ENCODE peak calls at places on chromosomes 4 and X, in ten cellular contexts. J is GM13976, U is fibroblast of lung, T is NB4, Q is progenitor cell of endocrine pancreas, Z is AG04450, O is spleen, B is coronary artery, X is left ventricle myocardium inferior, I is PC-3. W is an unnamed sample.

GRCh38 chrX:137982791-137983190 is 416.9 kb downstream of the ZIC3 start:
- DNase-seq in J (no peak), U (no peak), T (no peak), Q (no peak), Z (no peak), O (no peak), B (no peak), X (no peak), I (no peak), W (no peak)

GRCh38 chr4:94084155-94084554 is 123.5 kb upstream of the SMARCAD1 start:
- DNase-seq in J (no peak), U (no peak), T (no peak), Q (no peak), Z (no peak), O (no peak), B (no peak), X (no peak), I (no peak), W (no peak)

GRCh38 chr4:71006203-71006907 is 12.9 kb downstream of the DCK start:
- DNase-seq in J (peak), U (no peak), T (no peak), Q (no peak), Z (no peak), O (no peak), B (no peak), X (no peak), I (no peak), W (no peak)

GRCh38 chrX:136176399-136176825 is 29.1 kb downstream of the FHL1 start:
- DNase-seq in J (no peak), U (peak), T (no peak), Q (no peak), Z (peak), O (no peak), B (peak), X (no peak), I (peak), W (no peak)

GRCh38 chrX:153944140-153944799 is at the start of gene RENBP:
- DNase-seq in J (no peak), U (no peak), T (no peak), Q (no peak), Z (no peak), O (peak), B (no peak), X (peak), I (no peak), W (no peak)

GRCh38 chr4:14920759-14921313 is 81.4 kb upstream of the CPEB2 start:
- DNase-seq in J (no peak), U (no peak), T (no peak), Q (no peak), Z (no peak), O (no peak), B (no peak), X (no peak), I (no peak), W (no peak)

GRCh38 chrX:133630362-133630761 is 215.1 kb upstream of the GPC4 start:
- DNase-seq in J (no peak), U (no peak), T (no peak), Q (no peak), Z (no peak), O (no peak), B (no peak), X (no peak), I (no peak), W (no peak)

GRCh38 chrX:258291-259040 is 22.7 kb upstream of the PLCXD1 start:
- DNase-seq in J (no peak), U (no peak), T (no peak), Q (no peak), Z (no peak), O (peak), B (no peak), X (no peak), I (no peak), W (no peak)

GRCh38 chr4:77052352-77052751 is 23.4 kb downstream of the CCNI start:
- DNase-seq in J (no peak), U (peak), T (peak), Q (no peak), Z (no peak), O (no peak), B (no peak), X (no peak), I (peak), W (no peak)

GRCh38 chr4:53899544-53900274 is 164.7 kb downstream of the CHIC2 start:
- DNase-seq in J (no peak), U (peak), T (no peak), Q (no peak), Z (peak), O (no peak), B (no peak), X (no peak), I (no peak), W (no peak)

GRCh38 chr4:120266602-120267001 is 200.0 kb upstream of the MAD2L1 start:
- DNase-seq in J (no peak), U (no peak), T (no peak), Q (no peak), Z (no peak), O (no peak), B (no peak), X (no peak), I (no peak), W (peak)

DNA sequence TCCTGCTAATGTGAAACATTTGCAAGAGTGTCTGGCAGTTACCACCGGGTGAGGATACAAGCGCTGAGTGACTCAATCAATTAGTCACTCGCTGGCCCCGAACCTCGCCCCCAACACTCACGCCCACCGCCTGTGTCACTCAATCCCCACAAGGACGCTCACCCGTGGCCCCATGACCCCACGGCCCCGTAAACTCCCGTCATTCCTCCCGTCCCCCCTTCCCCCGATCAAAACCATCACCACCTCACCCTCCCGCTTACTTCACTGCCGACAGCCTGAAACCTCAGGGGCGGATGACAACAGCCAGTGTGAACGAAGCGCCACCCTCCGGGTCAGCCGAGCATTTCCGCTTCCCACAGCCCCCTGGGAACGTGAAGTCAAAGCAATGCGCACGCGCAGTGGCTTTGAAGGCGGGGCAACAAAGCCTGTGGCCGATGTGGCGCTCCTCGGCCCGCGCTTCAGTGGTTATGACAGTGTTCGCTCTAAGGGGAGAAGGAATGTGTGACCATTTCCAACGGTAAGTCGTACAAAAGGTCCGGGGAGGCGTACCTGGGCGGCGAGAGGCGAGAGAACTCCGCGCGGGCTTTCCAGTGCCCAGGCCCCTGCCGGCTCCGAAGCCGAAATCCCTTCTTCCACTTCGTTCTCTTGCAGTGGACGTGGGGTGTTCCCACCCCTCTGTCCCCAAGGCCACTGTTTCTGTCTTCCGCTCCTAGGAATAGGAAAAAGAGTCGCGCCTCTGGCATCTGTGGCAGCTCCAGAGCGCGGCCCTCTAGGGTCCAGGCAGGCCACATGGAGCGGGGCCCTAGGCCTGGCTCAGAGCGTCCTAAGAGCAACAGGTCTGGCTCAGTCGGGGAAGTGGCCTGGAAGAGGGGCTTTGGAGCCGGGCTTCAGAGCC is at the start of gene ZNF674:
- DNase-seq in J (peak), U (peak), T (peak), Q (peak), Z (peak), O (peak), B (peak), X (peak), I (peak), W (peak)
- TF ChIP-seq CTCF in J (peak), U (no peak), T (peak), Q (peak), Z (peak), O (peak), B (no peak), X (peak), I (peak), W (peak)

GRCh38 chr4:113899260-113900177 is 79.9 kb downstream of the ARSJ start:
- DNase-seq in J (no peak), U (no peak), T (no peak), Q (no peak), Z (no peak), O (no peak), B (no peak), X (no peak), I (no peak), W (no peak)

GRCh38 chr4:113888006-113888405 is 91.4 kb downstream of the ARSJ start:
- DNase-seq in J (no peak), U (no peak), T (no peak), Q (no peak), Z (no peak), O (no peak), B (no peak), X (no peak), I (no peak), W (no peak)

GRCh38 chr4:113893546-113893945 is 85.9 kb downstream of the ARSJ start:
- DNase-seq in J (no peak), U (no peak), T (no peak), Q (no peak), Z (no peak), O (no peak), B (no peak), X (no peak), I (peak), W (no peak)
- TF ChIP-seq CTCF in J (no peak), U (peak), T (peak), Q (peak), Z (peak), O (peak), B (no peak), X (peak), I (peak), W (peak)

GRCh38 chr4:164753873-164754488 is at the start of gene SMIM31:
- DNase-seq in J (no peak), U (no peak), T (no peak), Q (no peak), Z (no peak), O (no peak), B (no peak), X (no peak), I (peak), W (no peak)

GRCh38 chr4:164748375-164748774 is 5.6 kb upstream of the SMIM31 start:
- DNase-seq in J (peak), U (peak), T (peak), Q (no peak), Z (no peak), O (no peak), B (no peak), X (no peak), I (peak), W (peak)
- TF ChIP-seq CTCF in J (no peak), U (peak), T (no peak), Q (peak), Z (peak), O (no peak), B (no peak), X (peak), I (peak), W (peak)

DNA sequence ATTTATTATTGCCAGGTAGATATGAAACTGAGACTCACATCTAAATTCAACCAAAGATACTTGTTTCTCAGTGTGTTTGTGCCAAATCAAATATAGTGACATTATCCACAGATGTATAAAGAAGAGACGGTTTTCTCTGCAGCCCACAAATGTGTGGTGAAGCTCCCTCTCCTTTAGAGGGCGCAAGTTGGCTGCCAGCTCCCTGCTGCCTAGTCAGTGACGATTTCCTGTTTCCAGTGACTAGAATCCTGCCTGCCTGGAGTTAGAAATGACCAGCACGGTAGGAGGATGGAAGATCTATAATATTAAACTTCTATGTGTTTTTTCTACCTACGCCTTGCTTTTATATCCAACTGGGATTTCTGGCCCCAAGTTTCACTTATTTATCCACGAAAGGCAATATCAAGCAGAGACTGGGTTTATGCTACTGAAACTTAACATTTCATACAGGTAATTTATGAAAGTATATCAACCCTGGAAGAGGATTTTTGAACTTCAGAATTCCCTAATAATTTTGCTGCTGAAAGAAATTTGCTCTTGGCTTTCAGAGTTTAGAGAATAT is 1793.7 kb upstream of the TENM3 start:
- DNase-seq in J (peak), U (peak), T (peak), Q (no peak), Z (no peak), O (no peak), B (no peak), X (no peak), I (peak), W (no peak)
- TF ChIP-seq CTCF in J (peak), U (peak), T (peak), Q (peak), Z (peak), O (no peak), B (no peak), X (peak), I (peak), W (peak)

DNA sequence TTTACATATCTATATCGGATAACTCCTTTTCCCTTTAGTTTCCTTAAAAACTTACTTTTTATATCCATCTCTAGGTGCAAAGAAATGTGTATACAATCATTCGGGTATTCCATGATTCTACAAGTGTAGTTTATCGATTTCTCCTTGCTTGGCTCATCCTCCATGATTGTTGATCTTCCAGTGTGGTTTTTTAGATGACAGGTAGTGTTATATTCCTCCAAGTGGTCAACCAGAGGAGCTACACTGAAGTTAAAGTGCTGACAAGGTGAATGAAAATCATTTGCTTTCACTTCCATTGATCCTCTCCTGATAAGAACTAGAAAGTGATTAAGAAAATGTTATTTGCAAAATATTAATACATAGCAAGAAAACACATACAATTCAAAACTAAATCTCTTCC is 38.5 kb downstream of the TMEM156 start:
- DNase-seq in J (no peak), U (no peak), T (no peak), Q (no peak), Z (no peak), O (no peak), B (no peak), X (no peak), I (no peak), W (no peak)
- TF ChIP-seq CTCF in J (no peak), U (peak), T (no peak), Q (peak), Z (peak), O (no peak), B (no peak), X (no peak), I (peak), W (no peak)

GRCh38 chr4:876780-877179 is 50.9 kb upstream of the CPLX1 start:
- DNase-seq in J (no peak), U (no peak), T (peak), Q (no peak), Z (no peak), O (no peak), B (no peak), X (no peak), I (no peak), W (no peak)
- TF ChIP-seq CTCF in J (no peak), U (no peak), T (peak), Q (peak), Z (peak), O (peak), B (no peak), X (no peak), I (peak), W (peak)

GRCh38 chrX:72243472-72243871 is 4.6 kb upstream of the ERCC6L start:
- DNase-seq in J (no peak), U (peak), T (no peak), Q (no peak), Z (no peak), O (no peak), B (no peak), X (no peak), I (peak), W (no peak)

GRCh38 chrX:72247206-72247944 is 8.5 kb upstream of the ERCC6L start:
- DNase-seq in J (no peak), U (no peak), T (no peak), Q (no peak), Z (no peak), O (no peak), B (no peak), X (no peak), I (peak), W (no peak)

GRCh38 chrX:72240976-72241375 is 2.1 kb upstream of the ERCC6L start:
- DNase-seq in J (no peak), U (no peak), T (no peak), Q (no peak), Z (no peak), O (no peak), B (no peak), X (no peak), I (no peak), W (no peak)

GRCh38 chrX:72245461-72246089 is 6.7 kb upstream of the ERCC6L start:
- DNase-seq in J (peak), U (peak), T (peak), Q (peak), Z (no peak), O (no peak), B (no peak), X (peak), I (peak), W (no peak)
- TF ChIP-seq CTCF in J (peak), U (peak), T (peak), Q (peak), Z (peak), O (peak), B (peak), X (peak), I (peak), W (peak)

DNA sequence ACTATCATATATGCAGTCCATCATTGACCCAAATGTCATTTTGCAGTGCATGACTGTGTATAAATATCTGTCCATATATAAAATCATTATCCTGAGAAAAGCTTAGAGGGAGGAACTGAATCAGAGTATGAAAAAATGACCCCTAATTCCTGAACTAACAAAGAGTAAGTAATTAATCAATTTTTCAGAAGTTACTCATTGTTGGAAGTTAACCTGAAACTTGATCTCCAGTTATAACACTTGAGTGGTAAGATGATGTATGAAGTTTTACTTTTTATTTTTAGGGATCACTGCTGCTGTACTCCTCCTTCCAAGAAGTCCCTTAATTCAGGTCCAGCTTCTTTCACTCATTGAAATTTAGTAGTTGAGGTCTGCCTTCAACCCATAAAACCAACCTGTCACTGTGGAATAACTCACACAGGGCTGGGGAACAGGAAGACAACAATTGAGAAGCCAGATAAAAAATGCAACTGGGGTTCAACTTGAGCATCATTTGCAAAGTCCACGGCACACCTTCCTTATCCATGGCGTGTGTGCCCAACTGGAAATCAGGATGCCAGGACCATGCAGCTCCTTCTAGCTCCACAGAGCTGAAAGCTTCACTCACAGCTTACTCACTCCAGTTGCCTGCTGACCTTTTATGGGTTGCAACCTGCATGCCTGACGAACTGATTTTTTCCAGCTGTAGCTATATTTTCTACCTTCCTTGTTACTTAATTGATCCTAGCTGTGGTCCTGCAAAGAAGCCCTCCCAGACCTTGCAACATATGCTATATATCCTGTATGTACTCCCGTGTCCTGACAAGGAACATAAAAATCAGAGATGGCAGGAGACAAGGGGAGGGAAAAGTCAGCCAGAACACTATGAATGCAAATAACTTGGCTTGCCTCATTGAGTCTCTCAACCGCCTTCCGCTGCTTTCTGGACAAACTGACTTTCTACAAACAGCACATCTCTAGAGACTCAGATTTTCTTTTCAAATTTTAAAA is 135.1 kb upstream of the LDB2 start:
- DNase-seq in J (no peak), U (peak), T (no peak), Q (no peak), Z (no peak), O (no peak), B (no peak), X (no peak), I (no peak), W (no peak)
- TF ChIP-seq CTCF in J (no peak), U (no peak), T (no peak), Q (no peak), Z (no peak), O (no peak), B (no peak), X (no peak), I (no peak), W (no peak)

GRCh38 chr4:156677136-156677535 is 294.5 kb downstream of the PDGFC start:
- DNase-seq in J (peak), U (peak), T (peak), Q (no peak), Z (no peak), O (no peak), B (no peak), X (no peak), I (peak), W (no peak)
- TF ChIP-seq CTCF in J (no peak), U (no peak), T (peak), Q (peak), Z (no peak), O (no peak), B (no peak), X (peak), I (peak), W (no peak)

W was measured in retinal pigment epithelial cell.